ENCODE peak calls at places on chromosomes 13 and 19, in ten cellular contexts. G is Panc1; U is foreskin melanocyte; R is Right ventricle myocardium superior; A is CD4-positive, CD25-positive, alpha-beta regulatory T cell; D is NCI-H774; E is amniotic stem cell; V is HEK293T; Z is A549; X is GF-D8. Q is an unnamed sample.

GRCh38 chr13:114002771-114003321 is 29.0 kb upstream of the C13orf46 start:
- DNase-seq in G (no peak), U (no peak), R (peak; percentile 37), A (no peak), D (no peak), E (no peak), V (no peak), Z (no peak), X (no peak), Q (no peak)

GRCh38 chr13:52835071-52835793 is 13.2 kb downstream of the PCDH8 start:
- DNase-seq in G (no peak), U (no peak), R (no peak), A (no peak), D (no peak), E (no peak), V (no peak), Z (no peak), X (no peak), Q (no peak)

GRCh38 chr13:109148243-109148642 is 518.8 kb downstream of the MYO16 start:
- DNase-seq in G (no peak), U (no peak), R (no peak), A (no peak), D (no peak), E (no peak), V (no peak), Z (peak; percentile 25), X (no peak), Q (no peak)

GRCh38 chr19:35731353-35731752 is 10.9 kb downstream of the IGFLR1 start:
- DNase-seq in G (no peak), U (no peak), R (no peak), A (no peak), D (no peak), E (no peak), V (no peak), Z (no peak), X (no peak), Q (no peak)

GRCh38 chr13:94481966-94482365 is 2.5 kb upstream of the DCT start:
- DNase-seq in G (no peak), U (peak; percentile 83), R (peak; percentile 47), A (no peak), D (no peak), E (no peak), V (no peak), Z (peak; percentile 20), X (no peak), Q (no peak)

GRCh38 chr13:82615043-82615442 is 1267.2 kb downstream of the SLITRK1 start:
- DNase-seq in G (no peak), U (no peak), R (no peak), A (no peak), D (no peak), E (no peak), V (peak; percentile 34), Z (no peak), X (no peak), Q (no peak)

GRCh38 chr19:35041548-35042055 is at the start of gene HPN:
- DNase-seq in G (no peak), U (no peak), R (no peak), A (no peak), D (no peak), E (no peak), V (no peak), Z (no peak), X (no peak), Q (no peak)

GRCh38 chr19:18262917-18263316 is 11.3 kb downstream of the IQCN start:
- DNase-seq in G (no peak), U (no peak), R (no peak), A (no peak), D (no peak), E (no peak), V (no peak), Z (no peak), X (no peak), Q (no peak)

GRCh38 chr19:39125554-39126311 is at the start of gene PAK4:
- DNase-seq in G (peak; percentile 99), U (peak; percentile 95), R (peak; percentile 98), A (peak; percentile 94), D (peak; percentile 97), E (peak; percentile 98), V (peak; percentile 100), Z (peak; percentile 99), X (peak; percentile 89), Q (peak; percentile 99)

GRCh38 chr19:1624458-1624857 is 19.2 kb upstream of the UQCR11 start:
- DNase-seq in G (no peak), U (peak; percentile 34), R (peak; percentile 64), A (peak; percentile 22), D (no peak), E (no peak), V (peak; percentile 81), Z (peak; percentile 64), X (no peak), Q (peak; percentile 92)

GRCh38 chr13:106277483-106278154 is 257.8 kb downstream of the EFNB2 start:
- DNase-seq in G (no peak), U (no peak), R (peak; percentile 60), A (no peak), D (no peak), E (no peak), V (no peak), Z (no peak), X (no peak), Q (peak; percentile 14)

GRCh38 chr19:40802300-40803169 is 3.5 kb downstream of the EGLN2 start:
- DNase-seq in G (no peak), U (no peak), R (peak; percentile 88), A (no peak), D (no peak), E (no peak), V (no peak), Z (no peak), X (peak; percentile 20), Q (no peak)

GRCh38 chr13:100734194-100734720 is 59.7 kb upstream of the TMTC4 start:
- DNase-seq in G (no peak), U (no peak), R (no peak), A (no peak), D (no peak), E (no peak), V (no peak), Z (peak; percentile 1), X (no peak), Q (no peak)